ENCODE peak calls at places on chromosomes 11 and 22, in seven cellular contexts. T, Z, M, X, O, Y and Q are unnamed samples.

GRCh38 chr11:74004694-74005615 is 3.9 kb downstream of the UCP3 start:
- DNase-seq in X (no peak), T (no peak), Z (no peak), O (peak), Y (peak), M (no peak), Q (peak)

GRCh38 chr11:129639300-129639699 is 176.3 kb upstream of the TMEM45B start:
- DNase-seq in Y (no peak), T (no peak), X (peak), Z (peak), M (peak), O (no peak), Q (no peak)

GRCh38 chr22:48287031-48287430 is 1524.6 kb downstream of the TBC1D22A start:
- DNase-seq in Z (no peak), M (no peak), Y (no peak), X (no peak), T (no peak), O (no peak), Q (no peak)

GRCh38 chr11:19055016-19055415 is 5.5 kb downstream of the MRGPRX2 start:
- DNase-seq in O (no peak), Z (no peak), Y (no peak), X (no peak), T (no peak), M (no peak), Q (no peak)

GRCh38 chr11:121996574-121996973 is 119.4 kb downstream of the BLID start:
- DNase-seq in T (no peak), Z (no peak), M (no peak), O (no peak), X (no peak), Y (no peak), Q (no peak)

GRCh38 chr11:117492578-117493251 is 165.1 kb downstream of the CEP164 start:
- DNase-seq in T (no peak), M (no peak), X (no peak), O (no peak), Z (no peak), Y (no peak), Q (no peak)

GRCh38 chr11:19220903-19221682 is 19.3 kb upstream of the CSRP3 start:
- DNase-seq in X (no peak), M (no peak), T (peak), O (no peak), Y (no peak), Z (no peak), Q (no peak)

GRCh38 chr11:110356769-110357671 is 60.6 kb upstream of the RDX start:
- DNase-seq in T (peak), Z (peak), X (no peak), O (no peak), M (no peak), Y (no peak), Q (no peak)

GRCh38 chr22:44351685-44352377 is 39.1 kb upstream of the SHISAL1 start:
- DNase-seq in T (peak), M (peak), O (no peak), Z (no peak), X (peak), Y (no peak), Q (no peak)

GRCh38 chr11:122167100-122167499 is 51.1 kb upstream of the BLID start:
- DNase-seq in O (no peak), Y (no peak), M (peak), Z (no peak), T (no peak), X (peak), Q (no peak)

GRCh38 chr22:38715852-38716251 is 10.1 kb downstream of the GTPBP1 start:
- DNase-seq in O (no peak), X (no peak), Z (no peak), T (no peak), Y (no peak), M (no peak), Q (no peak)

GRCh38 chr11:17807034-17807433 is 72.5 kb downstream of the KCNC1 start:
- DNase-seq in O (no peak), Y (no peak), M (no peak), Z (peak), T (no peak), X (no peak), Q (no peak)

GRCh38 chr11:640021-640706 is 3.1 kb downstream of the DRD4 start:
- DNase-seq in M (no peak), T (no peak), Y (no peak), Z (no peak), O (no peak), X (no peak), Q (no peak)

GRCh38 chr22:43570531-43571144 is 158.8 kb downstream of the MPPED1 start:
- DNase-seq in X (no peak), M (no peak), O (no peak), Y (no peak), T (no peak), Z (no peak), Q (no peak)

GRCh38 chr11:75406338-75406777 is 7.0 kb downstream of the RPS3 start:
- DNase-seq in X (no peak), Y (no peak), O (no peak), M (no peak), T (no peak), Z (no peak), Q (no peak)

GRCh38 chr11:66851251-66851620 is 5.6 kb upstream of the LRFN4 start:
- DNase-seq in X (no peak), M (no peak), Y (no peak), O (no peak), Z (no peak), T (no peak), Q (no peak)

GRCh38 chr11:8338138-8338537 is 74.5 kb upstream of the LMO1 start:
- DNase-seq in Z (peak), O (peak), M (no peak), T (peak), Y (no peak), X (no peak), Q (peak)

GRCh38 chr11:1773711-1774550 is 10.2 kb upstream of the CTSD start:
- DNase-seq in O (peak), Y (no peak), X (no peak), Z (no peak), T (no peak), M (no peak), Q (no peak)

GRCh38 chr22:24118689-24119384 is 62.5 kb upstream of the SUSD2 start:
- DNase-seq in X (no peak), Y (no peak), O (no peak), Z (no peak), T (no peak), M (no peak), Q (no peak)

GRCh38 chr22:47452184-47452583 is 689.7 kb downstream of the TBC1D22A start:
- DNase-seq in O (no peak), Y (no peak), M (no peak), Z (peak), T (no peak), X (no peak), Q (no peak)

GRCh38 chr22:46057762-46058420 is 80.9 kb upstream of the WNT7B start:
- DNase-seq in O (peak), T (peak), Y (peak), M (no peak), Z (no peak), X (no peak), Q (no peak)

GRCh38 chr11:101363706-101364275 is 220.0 kb downstream of the TRPC6 start:
- DNase-seq in O (no peak), Z (no peak), T (no peak), M (no peak), Y (no peak), X (no peak), Q (no peak)

GRCh38 chr22:50293441-50294318 is 13.8 kb downstream of the PLXNB2 start:
- DNase-seq in X (no peak), M (no peak), T (peak), Z (peak), O (no peak), Y (peak), Q (no peak)

GRCh38 chr11:104781719-104782376 is 116.4 kb downstream of the CASP12 start:
- DNase-seq in M (peak), X (no peak), T (no peak), O (no peak), Z (no peak), Y (no peak), Q (no peak)

GRCh38 chr11:73040046-73040445 is 102.1 kb downstream of the FCHSD2 start:
- DNase-seq in M (no peak), O (no peak), Z (no peak), Y (no peak), T (no peak), X (no peak), Q (no peak)

GRCh38 chr11:116073854-116074837 is 569.9 kb upstream of the CADM1 start:
- DNase-seq in Z (no peak), Y (no peak), O (no peak), X (no peak), M (no peak), T (peak), Q (no peak)

GRCh38 chr11:17475666-17476316 is 854 bp downstream of the ABCC8 start:
- DNase-seq in M (no peak), Y (no peak), Z (no peak), O (no peak), T (no peak), X (no peak), Q (no peak)

GRCh38 chr11:19723572-19724342 is 11.1 kb downstream of the NAV2 start:
- DNase-seq in Y (no peak), T (peak), O (peak), X (no peak), Z (peak), M (no peak), Q (peak)

GRCh38 chr22:39214383-39215069 is 30.3 kb downstream of the PDGFB start:
- DNase-seq in X (no peak), M (peak), O (no peak), T (peak), Y (no peak), Z (peak), Q (no peak)

GRCh38 chr11:31240340-31240904 is 129.1 kb downstream of the DCDC1 start:
- DNase-seq in X (no peak), Z (peak), T (peak), Y (no peak), O (no peak), M (peak), Q (no peak)

GRCh38 chr11:10623797-10624761 is 55.6 kb upstream of the LYVE1 start:
- DNase-seq in X (no peak), Z (peak), M (no peak), Y (no peak), O (no peak), T (peak), Q (no peak)

GRCh38 chr22:23395476-23396361 is 184.4 kb downstream of the IGLL1 start:
- DNase-seq in X (no peak), M (no peak), O (no peak), Z (no peak), Y (no peak), T (no peak), Q (no peak)

GRCh38 chr11:123543796-123544195 is 110.6 kb downstream of the SCN3B start:
- DNase-seq in O (no peak), Z (no peak), Y (no peak), X (peak), M (no peak), T (no peak), Q (no peak)

GRCh38 chr22:48145738-48146137 is 1383.3 kb downstream of the TBC1D22A start:
- DNase-seq in T (no peak), X (no peak), M (no peak), Y (no peak), O (no peak), Z (no peak), Q (no peak)

DNA sequence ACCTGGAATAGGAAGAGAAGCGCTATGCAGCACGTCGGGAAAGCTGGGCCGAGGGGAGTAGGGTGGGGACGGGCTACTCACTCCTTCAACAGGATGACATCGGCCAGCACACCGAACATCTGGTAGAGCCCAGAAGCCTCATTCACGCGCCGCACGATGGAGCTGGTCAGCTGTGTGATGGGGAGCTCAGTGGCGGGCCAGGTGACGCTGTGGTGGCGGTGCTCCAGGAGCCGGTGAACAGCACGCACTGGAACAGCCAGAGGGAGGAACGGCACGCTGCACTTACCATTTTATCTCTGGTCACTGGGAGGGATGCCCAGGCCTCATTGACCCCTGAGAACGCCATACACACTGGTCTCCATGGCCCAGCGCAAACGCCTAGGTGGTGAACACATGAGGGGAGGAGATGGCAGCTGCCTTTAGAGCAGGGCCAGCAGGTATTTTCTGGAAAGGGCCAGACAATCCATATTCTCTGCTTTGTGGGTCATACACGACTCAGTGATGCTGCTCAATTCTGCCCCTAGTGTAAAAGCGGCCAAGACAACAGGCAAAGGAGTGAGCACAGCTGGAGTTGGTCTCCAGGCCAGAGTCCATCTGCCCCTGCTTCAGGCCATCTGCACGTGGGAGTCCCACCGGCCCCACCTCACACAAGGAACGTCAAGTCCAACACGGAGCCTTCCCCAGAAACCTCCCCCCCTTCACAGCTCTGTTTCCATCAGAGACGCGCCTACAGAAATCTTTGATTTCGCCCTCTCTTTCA is 8.8 kb downstream of the FOXRED2 start:
- DNase-seq in Z (no peak), Y (no peak), M (no peak), T (no peak), O (no peak), X (no peak), Q (no peak)
- TF ChIP-seq CTCF in Z (no peak), Y (no peak), M (peak), T (no peak), O (no peak), X (no peak), Q (no peak)

DNA sequence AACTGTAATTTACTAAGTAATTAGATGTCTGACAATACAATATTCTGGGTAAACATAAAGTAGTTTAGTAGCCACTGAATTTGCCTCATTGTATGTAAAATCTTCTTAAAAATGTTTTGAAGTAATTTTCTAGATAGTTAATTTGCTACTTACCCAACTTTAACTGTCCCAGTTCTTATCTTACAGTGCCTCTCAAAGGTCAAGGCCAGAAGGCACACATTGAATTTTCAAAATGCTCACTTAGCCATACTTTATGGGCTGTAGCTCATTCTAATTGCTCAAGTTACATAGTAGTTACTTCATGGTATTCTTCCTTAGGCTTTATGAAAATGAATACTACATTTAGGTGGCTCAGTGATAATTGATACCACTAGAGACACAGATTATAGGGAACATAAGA is 666.6 kb downstream of the CNTN5 start:
- DNase-seq in X (no peak), Z (no peak), M (no peak), T (no peak), O (no peak), Y (no peak), Q (no peak)
- TF ChIP-seq CTCF in X (no peak), Z (no peak), M (no peak), T (no peak), O (no peak), Y (no peak), Q (no peak)

GRCh38 chr22:21666786-21667185 is 974 bp downstream of the PPIL2 start:
- DNase-seq in X (no peak), Y (no peak), T (no peak), M (no peak), O (no peak), Z (no peak), Q (no peak)

GRCh38 chr22:21673534-21674321 is 7.9 kb downstream of the PPIL2 start:
- DNase-seq in Y (no peak), O (no peak), M (no peak), X (no peak), Z (no peak), T (no peak), Q (no peak)

GRCh38 chr22:21669026-21669425 is 3.2 kb downstream of the PPIL2 start:
- DNase-seq in T (no peak), X (no peak), M (no peak), Y (no peak), O (no peak), Z (no peak), Q (no peak)

GRCh38 chr22:21674611-21675010 is 8.8 kb downstream of the PPIL2 start:
- DNase-seq in M (no peak), Y (no peak), Z (no peak), X (no peak), T (no peak), O (no peak), Q (no peak)

DNA sequence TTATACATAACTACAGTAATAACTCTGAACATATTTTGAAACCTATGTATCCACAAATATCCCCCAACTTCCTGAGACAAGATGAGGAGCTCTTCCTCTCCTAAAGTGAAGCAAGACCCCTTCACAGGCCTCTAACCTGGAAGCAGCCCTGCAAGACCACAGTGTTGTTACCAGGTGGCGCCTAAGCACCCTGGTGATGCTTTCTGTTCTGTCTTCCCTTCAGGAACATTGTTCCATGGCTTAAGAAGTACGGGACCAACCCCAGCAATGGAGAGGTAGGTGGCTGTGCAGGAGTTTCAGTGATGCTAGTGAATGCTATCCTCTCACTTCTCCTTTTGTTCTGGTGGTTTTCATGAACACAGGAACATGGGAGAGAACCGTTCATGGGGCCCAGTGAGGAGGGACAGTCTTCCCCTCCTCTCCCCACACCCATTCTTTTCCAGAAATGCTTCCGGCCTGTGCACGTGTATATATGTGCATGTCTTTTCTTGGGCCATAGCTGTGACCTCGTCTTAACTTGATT is 6.4 kb downstream of the PPIL2 start:
- DNase-seq in Z (no peak), O (no peak), T (no peak), Y (no peak), X (no peak), M (no peak), Q (no peak)
- TF ChIP-seq CTCF in Z (no peak), O (no peak), T (no peak), Y (no peak), X (no peak), M (no peak), Q (no peak)

DNA sequence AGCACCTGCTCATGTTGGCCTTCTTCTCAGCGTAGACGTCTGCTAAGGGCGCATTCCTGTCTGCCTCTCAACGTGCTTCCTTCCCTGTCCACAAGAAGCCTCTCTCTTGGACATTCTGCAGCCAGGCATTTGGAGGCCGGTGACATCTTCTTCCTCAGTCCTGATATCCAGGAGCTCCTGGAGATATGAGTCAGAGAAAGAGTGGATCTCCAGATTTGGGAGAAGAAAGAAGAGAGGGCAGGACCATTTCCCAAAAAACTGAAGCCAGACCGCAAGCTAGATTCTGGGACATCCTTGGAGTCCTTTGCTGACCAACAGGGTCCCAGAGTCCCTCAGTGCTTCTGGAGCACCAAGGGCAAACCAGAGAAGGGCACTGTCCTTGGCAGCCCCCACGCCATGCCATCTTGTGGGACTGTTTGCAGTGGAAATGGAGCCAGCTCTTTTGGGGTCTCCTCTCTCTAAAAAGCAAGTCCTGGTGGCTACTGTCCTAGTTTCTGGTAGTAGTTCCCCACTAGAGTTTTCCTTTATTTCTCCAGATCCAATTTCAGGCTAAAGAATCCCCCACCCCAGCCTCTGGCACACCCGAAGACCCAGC is 36.1 kb upstream of the SYT13 start:
- DNase-seq in M (no peak), Y (no peak), O (no peak), T (no peak), Z (no peak), X (no peak), Q (no peak)
- TF ChIP-seq CTCF in M (no peak), Y (no peak), O (no peak), T (no peak), Z (no peak), X (no peak), Q (no peak)

GRCh38 chr11:61293869-61294716 is 1.0 kb downstream of the VWCE start:
- DNase-seq in Z (peak), X (no peak), Y (no peak), T (peak), O (no peak), M (no peak), Q (no peak)
- TF ChIP-seq CTCF in Z (no peak), X (peak), Y (no peak), T (no peak), O (no peak), M (no peak), Q (no peak)

GRCh38 chr11:96158126-96158525 is 184.9 kb downstream of the MAML2 start:
- DNase-seq in Z (no peak), T (no peak), M (no peak), X (no peak), Y (no peak), O (no peak), Q (no peak)

GRCh38 chr11:96156379-96156722 is 186.6 kb downstream of the MAML2 start:
- DNase-seq in M (no peak), O (no peak), X (no peak), Y (no peak), T (no peak), Z (no peak), Q (no peak)

GRCh38 chr11:96157517-96157873 is 185.5 kb downstream of the MAML2 start:
- DNase-seq in Z (no peak), M (no peak), Y (no peak), T (no peak), X (no peak), O (no peak), Q (no peak)

GRCh38 chr11:96154802-96155520 is 188.0 kb downstream of the MAML2 start:
- DNase-seq in X (no peak), Y (no peak), O (no peak), T (no peak), M (no peak), Z (no peak), Q (no peak)

DNA sequence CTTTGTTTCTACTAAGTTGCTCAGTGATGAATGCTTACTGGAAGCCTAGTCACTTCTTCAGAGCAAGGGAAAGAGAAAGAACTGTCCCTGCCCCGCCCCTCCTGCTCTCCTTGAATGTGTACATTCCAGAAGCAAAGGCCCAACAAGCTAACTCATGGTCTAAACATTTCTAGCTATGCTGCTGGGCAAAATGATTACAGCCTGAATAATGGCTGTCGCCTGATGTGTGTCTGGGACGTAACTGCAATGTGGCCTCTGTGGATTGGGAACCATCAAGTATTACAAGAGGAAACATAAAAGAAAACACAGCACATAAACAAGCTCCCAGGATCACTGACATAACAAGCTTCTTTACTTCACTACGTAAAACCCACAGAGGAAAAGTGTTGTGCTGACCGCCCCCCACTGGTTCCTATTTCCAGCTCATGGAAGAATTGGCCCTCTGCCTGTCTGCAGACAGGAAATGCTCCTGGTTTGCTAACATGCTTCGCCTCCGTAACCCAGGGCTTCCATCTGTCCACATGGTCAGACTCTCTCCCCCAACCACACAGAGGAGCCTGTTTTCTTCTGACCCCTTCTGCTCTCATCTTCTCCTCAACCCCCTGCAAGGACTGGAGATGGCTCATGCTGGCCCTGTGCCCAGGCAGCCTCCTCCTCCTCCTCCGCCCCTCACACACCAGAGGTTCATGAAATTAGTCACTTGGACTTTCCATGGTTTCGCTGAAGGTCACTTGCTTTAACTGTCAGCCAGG is 187.2 kb downstream of the MAML2 start:
- DNase-seq in Y (no peak), Z (peak), O (peak), T (peak), X (peak), M (peak), Q (no peak)
- TF ChIP-seq CTCF in Y (no peak), Z (peak), O (no peak), T (no peak), X (peak), M (peak), Q (no peak)